ENCODE peak calls at places on chromosomes 5 and 9, in six cellular contexts. C is stimulated activated CD8-positive, alpha-beta memory T cell treated with anti-CD3 and anti-CD28 coated beads, Interleukin-12 subunit alpha, Interleukin-12 subunit beta, amount 100 ng/mL, for 1 hour; H is activated CD4-positive, CD25-positive, alpha-beta regulatory T cell; J is NCI-H1092 treated with DMSO at 0.1 percent for 48 hours; U is psoas muscle; E is transverse colon. T is an unnamed sample.

GRCh38 chr9:127194881-127195713 is 69.5 kb upstream of the GARNL3 start:
- DNase-seq in H (no peak), U (peak), C (no peak), J (no peak), E (no peak), T (no peak)

GRCh38 chr5:78628260-78629024 is 20.1 kb downstream of the LHFPL2 start:
- DNase-seq in E (no peak), U (no peak), C (no peak), J (no peak), H (no peak), T (no peak)

GRCh38 chr5:137156175-137156574 is 343.0 kb downstream of the SPOCK1 start:
- DNase-seq in E (no peak), H (no peak), C (no peak), J (no peak), U (no peak), T (no peak)

GRCh38 chr9:126775926-126776325 is 28.9 kb upstream of the ZBTB43 start:
- DNase-seq in E (no peak), U (no peak), J (no peak), H (no peak), C (no peak), T (no peak)

GRCh38 chr9:126400571-126400970 is 73.9 kb downstream of the MVB12B start:
- DNase-seq in H (no peak), E (no peak), U (no peak), J (no peak), C (no peak), T (no peak)

GRCh38 chr9:26077860-26078259 is 399.6 kb upstream of the TUSC1 start:
- DNase-seq in H (no peak), C (no peak), E (no peak), U (peak), J (no peak), T (no peak)

GRCh38 chr5:179355976-179356968 is 11.0 kb upstream of the ADAMTS2 start:
- DNase-seq in H (no peak), E (no peak), J (no peak), U (no peak), C (no peak), T (no peak)

GRCh38 chr5:83095973-83096539 is 18.7 kb downstream of the XRCC4 start:
- DNase-seq in H (no peak), E (no peak), J (no peak), C (no peak), U (no peak), T (no peak)

GRCh38 chr5:76617675-76618074 is 5.5 kb downstream of the F2RL2 start:
- DNase-seq in C (no peak), E (no peak), U (no peak), H (no peak), J (no peak), T (no peak)

GRCh38 chr9:135468866-135469521 is 10.6 kb upstream of the PPP1R26 start:
- DNase-seq in E (no peak), H (no peak), J (no peak), U (no peak), C (no peak), T (no peak)

GRCh38 chr5:54062958-54063357 is 247.4 kb downstream of the ARL15 start:
- DNase-seq in J (no peak), E (no peak), C (no peak), H (no peak), U (no peak), T (no peak)

GRCh38 chr5:76134646-76135045 is 51.5 kb downstream of the SV2C start:
- DNase-seq in E (no peak), U (no peak), J (no peak), H (no peak), C (no peak), T (no peak)

GRCh38 chr9:35114113-35114847 is 1.4 kb downstream of the ATOSB start:
- DNase-seq in C (no peak), E (peak), J (no peak), H (no peak), U (peak), T (peak)

GRCh38 chr9:100170085-100170484 is 71.0 kb downstream of the INVS start:
- DNase-seq in U (no peak), J (no peak), C (no peak), H (no peak), E (no peak), T (no peak)

GRCh38 chr5:139816566-139816965 is 21.0 kb downstream of the PSD2 start:
- DNase-seq in J (no peak), E (no peak), U (peak), C (no peak), H (no peak), T (no peak)

GRCh38 chr9:33132249-33132772 is 34.8 kb downstream of the B4GALT1 start:
- DNase-seq in J (no peak), H (no peak), E (no peak), C (no peak), U (no peak), T (no peak)

GRCh38 chr9:16705121-16705604 is 165.3 kb downstream of the BNC2 start:
- DNase-seq in C (no peak), H (no peak), J (peak), E (peak), U (peak), T (no peak)

GRCh38 chr5:73030531-73030930 is 74.7 kb downstream of the FCHO2 start:
- DNase-seq in C (no peak), J (no peak), U (no peak), E (no peak), H (no peak), T (no peak)

GRCh38 chr5:78361226-78361993 is 993 bp downstream of the SCAMP1 start:
- DNase-seq in C (peak), E (peak), H (no peak), U (no peak), J (peak), T (no peak)

GRCh38 chr9:77163889-77164288 is 13.4 kb upstream of the VPS13A start:
- DNase-seq in C (no peak), J (no peak), E (no peak), U (no peak), H (no peak), T (no peak)

GRCh38 chr9:72526901-72527800 is 5.7 kb downstream of the TMC1 start:
- DNase-seq in C (peak), J (peak), H (peak), U (peak), E (peak), T (peak)

GRCh38 chr9:122991370-122991830 is 42.1 kb upstream of the GPR21 start:
- DNase-seq in U (no peak), E (no peak), H (no peak), C (no peak), J (no peak), T (no peak)

GRCh38 chr5:96478983-96479382 is 45.9 kb upstream of the PCSK1 start:
- DNase-seq in U (no peak), H (no peak), E (no peak), J (peak), C (no peak), T (no peak)

GRCh38 chr5:132227485-132228240 is at the start of gene P4HA2:
- DNase-seq in E (peak), H (no peak), U (peak), C (no peak), J (peak), T (peak)

GRCh38 chr9:112072721-112073553 is 102.2 kb downstream of the SUSD1 start:
- DNase-seq in J (no peak), U (no peak), H (no peak), C (no peak), E (peak), T (no peak)

GRCh38 chr9:26939934-26940711 is 6.9 kb downstream of the PLAA start:
- DNase-seq in H (no peak), J (no peak), U (no peak), E (no peak), C (no peak), T (no peak)

GRCh38 chr5:75331095-75332090 is 5.6 kb upstream of the HMGCR start:
- DNase-seq in E (no peak), C (no peak), U (no peak), J (no peak), H (no peak), T (no peak)

GRCh38 chr9:26157411-26157810 is 479.2 kb upstream of the TUSC1 start:
- DNase-seq in H (no peak), C (no peak), J (no peak), U (no peak), E (no peak), T (no peak)

GRCh38 chr9:135577256-135577655 is 15.7 kb downstream of the PAEP start:
- DNase-seq in E (no peak), U (peak), J (no peak), H (no peak), C (no peak), T (no peak)

GRCh38 chr5:6379246-6379645 is 899 bp upstream of the MED10 start:
- DNase-seq in C (no peak), E (no peak), H (no peak), U (no peak), J (no peak), T (no peak)

GRCh38 chr5:176364765-176365662 is at the start of gene ARL10:
- DNase-seq in J (peak), H (peak), U (peak), C (no peak), E (peak), T (no peak)

GRCh38 chr9:108784998-108785397 is 70.8 kb downstream of the ACTL7B start:
- DNase-seq in U (no peak), C (no peak), E (no peak), H (no peak), J (no peak), T (no peak)

GRCh38 chr5:151153300-151153699 is 4.3 kb downstream of the ANXA6 start:
- DNase-seq in C (no peak), E (no peak), H (no peak), J (no peak), U (no peak), T (no peak)

GRCh38 chr5:95884021-95884333 is 61.5 kb upstream of the GLRX start:
- DNase-seq in C (no peak), E (no peak), J (no peak), U (no peak), H (no peak), T (no peak)

GRCh38 chr9:7813030-7813429 is 13.5 kb upstream of the DMAC1 start:
- DNase-seq in C (no peak), E (no peak), J (no peak), U (no peak), H (no peak), T (no peak)

GRCh38 chr9:116238751-116239340 is 85.3 kb downstream of the PAPPA start:
- DNase-seq in J (no peak), H (no peak), C (no peak), E (no peak), U (no peak), T (no peak)